ENCODE peak calls at places on chromosomes 2 and 18, in six cellular contexts. E is stomach, I is fibroblast of lung, G is hepatocyte, F is gastrocnemius medialis, H is AG04450. O is an unnamed sample.
A peak's percentile ranks its signal among the peaks of the same experiment; 100 is the strongest.

GRCh38 chr2:130372055-130372832 is 16.4 kb downstream of the PTPN18 start:
- DNase-seq in E (peak; percentile 91), I (peak; percentile 85), G (peak; percentile 95), F (peak; percentile 74), H (peak; percentile 52), O (peak; percentile 94)

GRCh38 chr18:50410894-50411293 is 36.0 kb downstream of the SKA1 start:
- DNase-seq in E (no peak), I (peak; percentile 56), G (no peak), F (no peak), H (no peak), O (no peak)

GRCh38 chr2:206084468-206084869 is 1.5 kb downstream of the INO80D start:
- DNase-seq in E (peak; percentile 36), I (peak; percentile 82), G (peak; percentile 58), F (peak; percentile 74), H (peak; percentile 20), O (peak; percentile 75)

GRCh38 chr18:31513189-31513907 is 15.4 kb downstream of the DSG2 start:
- DNase-seq in E (no peak), I (peak; percentile 21), G (peak; percentile 74), F (no peak), H (no peak), O (no peak)

GRCh38 chr18:32056613-32057358 is 34.9 kb upstream of the RNF138 start:
- DNase-seq in E (no peak), I (no peak), G (no peak), F (no peak), H (no peak), O (no peak)

GRCh38 chr2:46379213-46380037 is 82.2 kb downstream of the EPAS1 start:
- DNase-seq in E (no peak), I (peak; percentile 95), G (peak; percentile 57), F (no peak), H (peak; percentile 57), O (no peak)

GRCh38 chr2:220106065-220106464 is 478.6 kb downstream of the SLC4A3 start:
- DNase-seq in E (no peak), I (no peak), G (no peak), F (no peak), H (no peak), O (no peak)

GRCh38 chr2:67667054-67667908 is 270.1 kb downstream of the ETAA1 start:
- DNase-seq in E (no peak), I (peak; percentile 57), G (no peak), F (no peak), H (no peak), O (no peak)

GRCh38 chr2:109185801-109186570 is 57.0 kb downstream of the SH3RF3 start:
- DNase-seq in E (no peak), I (peak; percentile 80), G (no peak), F (peak; percentile 84), H (no peak), O (peak; percentile 83)

GRCh38 chr2:69181806-69182427 is 168.9 kb downstream of the ANTXR1 start:
- DNase-seq in E (no peak), I (no peak), G (no peak), F (no peak), H (no peak), O (no peak)

GRCh38 chr2:130190237-130190636 is 8.0 kb downstream of the TUBA3E start:
- DNase-seq in E (no peak), I (no peak), G (no peak), F (no peak), H (no peak), O (no peak)

GRCh38 chr18:41517142-41517541 is 437.9 kb upstream of the PIK3C3 start:
- DNase-seq in E (no peak), I (no peak), G (no peak), F (no peak), H (no peak), O (no peak)

GRCh38 chr2:136310797-136311558 is 193.0 kb upstream of the CXCR4 start:
- DNase-seq in E (no peak), I (no peak), G (no peak), F (no peak), H (no peak), O (no peak)

GRCh38 chr2:105936954-105937353 is 192.2 kb downstream of the NCK2 start:
- DNase-seq in E (no peak), I (no peak), G (no peak), F (no peak), H (no peak), O (no peak)

GRCh38 chr2:38465789-38466127 is 88.7 kb upstream of the ATL2 start:
- DNase-seq in E (peak; percentile 55), I (peak; percentile 25), G (peak; percentile 43), F (no peak), H (no peak), O (peak; percentile 56)

GRCh38 chr2:207223051-207223450 is 57.3 kb upstream of the KLF7 start:
- DNase-seq in E (no peak), I (peak; percentile 44), G (no peak), F (no peak), H (peak; percentile 38), O (no peak)

GRCh38 chr2:239262484-239263230 is 138.2 kb downstream of the HDAC4 start:
- DNase-seq in E (peak; percentile 22), I (no peak), G (no peak), F (no peak), H (no peak), O (no peak)

GRCh38 chr2:12819098-12819465 is 102.3 kb downstream of the TRIB2 start:
- DNase-seq in E (peak; percentile 38), I (peak; percentile 98), G (peak; percentile 80), F (peak; percentile 78), H (peak; percentile 95), O (peak; percentile 83)

GRCh38 chr2:162072976-162073775 is 839 bp downstream of the DPP4 start:
- DNase-seq in E (no peak), I (peak; percentile 23), G (no peak), F (no peak), H (no peak), O (no peak)

GRCh38 chr2:238863231-238863630 is 15.3 kb downstream of the TWIST2 start:
- DNase-seq in E (no peak), I (no peak), G (no peak), F (no peak), H (no peak), O (no peak)

GRCh38 chr2:23476786-23477185 is 91.8 kb downstream of the KLHL29 start:
- DNase-seq in E (no peak), I (no peak), G (no peak), F (no peak), H (no peak), O (no peak)

GRCh38 chr2:121564905-121565304 is 34.2 kb downstream of the RNU4ATAC start:
- DNase-seq in E (no peak), I (no peak), G (no peak), F (no peak), H (no peak), O (no peak)
- H3K27ac ChIP-seq in E (no peak overlapping the region), I (no peak overlapping the region), G (no peak overlapping the region), F (peak overlapping the region; percentile 91), H (no peak overlapping the region), O (peak overlapping the region; percentile 19)

GRCh38 chr2:60552851-60553495 is 481 bp downstream of the BCL11A start:
- DNase-seq in E (no peak), I (no peak), G (no peak), F (no peak), H (no peak), O (no peak)

GRCh38 chr2:60550151-60550983 is 3.1 kb downstream of the BCL11A start:
- DNase-seq in E (peak; percentile 79), I (peak; percentile 81), G (peak; percentile 93), F (peak; percentile 42), H (peak; percentile 71), O (peak; percentile 78)

GRCh38 chr2:60550984-60551240 is 2.5 kb downstream of the BCL11A start:
- DNase-seq in E (no peak), I (no peak), G (no peak), F (no peak), H (no peak), O (no peak)

GRCh38 chr2:60552096-60552850 is 1.2 kb downstream of the BCL11A start:
- DNase-seq in E (no peak), I (no peak), G (peak; percentile 54), F (no peak), H (no peak), O (peak; percentile 60)

DNA sequence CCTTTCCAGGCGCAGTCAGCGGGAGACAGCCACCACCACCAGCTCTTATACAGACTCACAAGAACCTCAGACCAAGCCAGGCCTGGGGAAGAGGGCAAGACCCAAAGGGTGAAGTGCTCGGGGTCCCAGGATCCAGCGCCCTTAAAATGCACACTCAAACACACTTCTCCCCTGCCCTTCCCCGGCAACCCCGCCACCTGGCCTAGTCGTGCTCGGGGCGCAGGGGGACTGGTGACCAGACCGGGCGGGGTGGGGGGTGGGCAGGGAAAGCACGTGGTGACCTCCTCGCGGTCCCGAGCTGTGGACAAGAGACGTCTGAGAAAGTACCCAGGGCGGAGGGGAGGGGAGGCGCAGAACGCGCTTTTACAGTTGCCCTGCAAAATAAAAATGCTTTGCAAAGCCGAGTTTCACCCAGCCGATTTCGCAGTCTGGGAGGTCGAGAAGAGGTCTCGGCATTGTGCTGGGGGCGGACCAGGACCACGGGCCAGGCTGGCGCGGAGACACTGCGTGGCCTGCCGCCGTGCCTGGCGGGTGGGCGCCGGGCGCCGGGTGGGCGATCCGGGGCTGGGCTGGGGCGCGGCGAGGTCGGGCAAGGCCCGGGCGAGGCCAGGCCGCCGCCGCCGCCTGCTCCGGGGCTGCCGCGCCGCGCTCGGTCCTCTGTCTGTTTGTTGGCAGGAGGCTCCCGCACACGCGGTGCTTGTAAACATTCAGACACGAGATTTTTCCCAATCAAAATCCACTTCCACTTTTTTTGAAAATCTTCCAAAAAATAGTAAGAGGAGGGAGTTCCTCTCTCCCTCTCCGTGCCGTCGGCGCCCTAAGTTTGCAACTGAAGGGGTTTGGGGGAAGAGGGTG is 2.0 kb downstream of the BCL11A start:
- DNase-seq in E (peak; percentile 55), I (peak; percentile 51), G (peak; percentile 71), F (no peak), H (no peak), O (peak; percentile 71)
- H3K4me3 ChIP-seq in E (peak overlapping the region; percentile 85), I (no peak overlapping the region), G (peak overlapping the region; percentile 92), F (peak overlapping the region; percentile 63), H (peak overlapping the region; percentile 71), O (peak overlapping the region; percentile 66)

GRCh38 chr2:153106802-153107477 is 371.6 kb downstream of the RPRM start:
- DNase-seq in E (no peak), I (no peak), G (no peak), F (no peak), H (no peak), O (no peak)

GRCh38 chr2:153101187-153101586 is 377.4 kb downstream of the RPRM start:
- DNase-seq in E (no peak), I (no peak), G (no peak), F (no peak), H (no peak), O (no peak)

GRCh38 chr2:153110477-153110876 is 368.1 kb downstream of the RPRM start:
- DNase-seq in E (no peak), I (no peak), G (no peak), F (no peak), H (no peak), O (no peak)

GRCh38 chr2:153109793-153110192 is 368.8 kb downstream of the RPRM start:
- DNase-seq in E (no peak), I (no peak), G (no peak), F (no peak), H (no peak), O (no peak)

GRCh38 chr2:153105829-153106578 is 372.6 kb downstream of the RPRM start:
- DNase-seq in E (no peak), I (no peak), G (no peak), F (no peak), H (no peak), O (no peak)
- H3K27ac ChIP-seq in E (no peak overlapping the region), I (no peak overlapping the region), G (no peak overlapping the region), F (no peak overlapping the region), H (no peak overlapping the region), O (no peak overlapping the region)

DNA sequence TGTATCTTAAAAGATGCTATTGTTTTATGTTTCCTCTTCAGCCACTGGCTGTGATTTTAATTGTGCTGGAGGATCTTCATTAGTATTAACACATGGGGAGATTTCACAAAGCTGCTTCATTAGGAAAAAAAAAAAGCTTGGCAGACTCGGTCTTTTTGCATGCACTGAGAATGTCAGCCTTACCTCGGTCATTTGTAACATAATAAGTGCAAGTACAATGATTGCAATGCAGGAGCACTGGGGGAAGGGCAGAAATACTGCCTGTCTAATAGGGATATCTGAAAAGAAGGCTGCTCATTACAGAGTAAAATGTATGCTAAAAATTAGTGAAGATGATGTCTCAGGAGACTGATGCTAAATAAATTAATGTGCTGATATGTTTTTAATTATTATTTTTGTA is 1.3 kb upstream of the BAZ2B start:
- DNase-seq in E (no peak), I (peak; percentile 43), G (peak; percentile 30), F (peak; percentile 49), H (no peak), O (no peak)
- H3K4me3 ChIP-seq in E (peak overlapping the region; percentile 60), I (no peak overlapping the region), G (peak overlapping the region; percentile 64), F (peak overlapping the region; percentile 92), H (peak overlapping the region; percentile 79), O (peak overlapping the region; percentile 83)